ENCODE peak calls at places on chromosome 20, in six cellular contexts. M is IMR-90, I is mesenchymal stem cell, W is H9, Z is trophoblast cell, X is H1. D is an unnamed sample.

GRCh38 chr20:37886851-37887297 is 16.1 kb upstream of the VSTM2L start:
- DNase-seq in M (no peak), I (no peak), W (no peak), Z (no peak), X (no peak), D (no peak)

GRCh38 chr20:22667198-22667597 is 82.8 kb upstream of the FOXA2 start:
- DNase-seq in M (no peak), I (no peak), W (no peak), Z (no peak), X (no peak), D (no peak)

GRCh38 chr20:4187147-4187546 is 171.8 kb upstream of the RNF24 start:
- DNase-seq in M (no peak), I (no peak), W (no peak), Z (no peak), X (no peak), D (no peak)

GRCh38 chr20:34791289-34792020 is 34.0 kb downstream of the NCOA6 start:
- DNase-seq in M (peak), I (peak), W (no peak), Z (no peak), X (no peak), D (no peak)

GRCh38 chr20:17617212-17617867 is 47.5 kb downstream of the DSTN start:
- DNase-seq in M (no peak), I (peak), W (peak), Z (peak), X (peak), D (peak)

GRCh38 chr20:36658300-36658699 is 12.3 kb upstream of the SLA2 start:
- DNase-seq in M (no peak), I (no peak), W (no peak), Z (no peak), X (no peak), D (no peak)

GRCh38 chr20:23995905-23996666 is 7.5 kb upstream of the GGTLC1 start:
- DNase-seq in M (peak), I (peak), W (no peak), Z (peak), X (no peak), D (peak)

GRCh38 chr20:36259177-36259835 is 23.0 kb downstream of the AAR2 start:
- DNase-seq in M (no peak), I (no peak), W (peak), Z (peak), X (no peak), D (no peak)

GRCh38 chr20:3786665-3787639 is at the start of gene CENPB:
- DNase-seq in M (peak), I (peak), W (peak), Z (peak), X (peak), D (peak)

GRCh38 chr20:36988494-36988966 is 37.0 kb upstream of the SAMHD1 start:
- DNase-seq in M (peak), I (no peak), W (no peak), Z (no peak), X (no peak), D (no peak)

GRCh38 chr20:3413393-3413889 is 6.0 kb upstream of the DNAAF9 start:
- DNase-seq in M (no peak), I (no peak), W (no peak), Z (no peak), X (no peak), D (no peak)

GRCh38 chr20:3896853-3897252 is 7.7 kb downstream of the PANK2 start:
- DNase-seq in M (no peak), I (no peak), W (no peak), Z (no peak), X (no peak), D (no peak)

GRCh38 chr20:13180986-13181889 is 39.8 kb upstream of the ISM1 start:
- DNase-seq in M (no peak), I (no peak), W (no peak), Z (no peak), X (no peak), D (no peak)

GRCh38 chr20:2707353-2708072 is 14.9 kb downstream of the EBF4 start:
- DNase-seq in M (no peak), I (no peak), W (no peak), Z (no peak), X (no peak), D (no peak)

GRCh38 chr20:64231621-64232550 is 23.7 kb upstream of the PCMTD2 start:
- DNase-seq in M (no peak), I (no peak), W (no peak), Z (no peak), X (no peak), D (no peak)

GRCh38 chr20:18909254-18909653 is 95.7 kb downstream of the SCP2D1 start:
- DNase-seq in M (no peak), I (no peak), W (no peak), Z (no peak), X (no peak), D (no peak)

GRCh38 chr20:32344835-32345506 is 13.2 kb upstream of the ASXL1 start:
- DNase-seq in M (no peak), I (no peak), W (peak), Z (no peak), X (peak), D (no peak)

GRCh38 chr20:24694727-24695528 is 225.5 kb downstream of the SYNDIG1 start:
- DNase-seq in M (no peak), I (no peak), W (peak), Z (no peak), X (peak), D (no peak)

GRCh38 chr20:2602046-2602735 is 50.2 kb upstream of the NOP56 start:
- DNase-seq in M (no peak), I (no peak), W (no peak), Z (peak), X (no peak), D (no peak)

GRCh38 chr20:22924036-22924737 is 110.9 kb upstream of the SSTR4 start:
- DNase-seq in M (no peak), I (no peak), W (no peak), Z (no peak), X (no peak), D (no peak)

GRCh38 chr20:32764000-32764960 is 2.1 kb downstream of the DNMT3B start:
- DNase-seq in M (no peak), I (no peak), W (peak), Z (no peak), X (peak), D (no peak)

GRCh38 chr20:53750827-53751393 is 157.3 kb upstream of the ZNF217 start:
- DNase-seq in M (peak), I (peak), W (no peak), Z (peak), X (no peak), D (no peak)

GRCh38 chr20:42134265-42135098 is 516.3 kb upstream of the CHD6 start:
- DNase-seq in M (no peak), I (no peak), W (no peak), Z (no peak), X (no peak), D (no peak)

GRCh38 chr20:38191654-38192053 is 26.6 kb upstream of the TGM2 start:
- DNase-seq in M (peak), I (no peak), W (no peak), Z (no peak), X (no peak), D (no peak)

GRCh38 chr20:64053841-64054661 is 4.6 kb upstream of the SOX18 start:
- DNase-seq in M (no peak), I (peak), W (peak), Z (no peak), X (no peak), D (no peak)

GRCh38 chr20:44166477-44166876 is 20.5 kb downstream of the JPH2 start:
- DNase-seq in M (peak), I (peak), W (no peak), Z (no peak), X (no peak), D (no peak)

GRCh38 chr20:33852971-33853813 is 42.0 kb downstream of the CHMP4B start:
- DNase-seq in M (no peak), I (no peak), W (no peak), Z (no peak), X (no peak), D (no peak)

GRCh38 chr20:20002101-20002998 is 14.8 kb upstream of the NAA20 start:
- DNase-seq in M (peak), I (no peak), W (no peak), Z (no peak), X (no peak), D (no peak)

GRCh38 chr20:16106191-16106849 is 466.9 kb downstream of the KIF16B start:
- DNase-seq in M (no peak), I (no peak), W (no peak), Z (no peak), X (no peak), D (no peak)

GRCh38 chr20:15759546-15760216 is 813.6 kb downstream of the KIF16B start:
- DNase-seq in M (no peak), I (peak), W (no peak), Z (peak), X (no peak), D (no peak)

GRCh38 chr20:38143238-38143645 is 21.8 kb downstream of the TGM2 start:
- DNase-seq in M (no peak), I (no peak), W (no peak), Z (peak), X (no peak), D (no peak)

GRCh38 chr20:41249371-41249770 is 68.2 kb downstream of the ZHX3 start:
- DNase-seq in M (peak), I (peak), W (no peak), Z (peak), X (no peak), D (peak)

GRCh38 chr20:53795170-53795569 is 201.5 kb upstream of the ZNF217 start:
- DNase-seq in M (peak), I (no peak), W (no peak), Z (peak), X (no peak), D (no peak)

GRCh38 chr20:14336667-14337066 is 745 bp downstream of the FLRT3 start:
- DNase-seq in M (peak), I (peak), W (no peak), Z (no peak), X (no peak), D (no peak)

GRCh38 chr20:48880936-48881657 is 40.4 kb upstream of the ARFGEF2 start:
- DNase-seq in M (no peak), I (no peak), W (no peak), Z (no peak), X (no peak), D (no peak)
- H3K14ac ChIP-seq in M (no peak), I (no peak), W (no peak), Z (no peak), X (no peak), D (no peak)

GRCh38 chr20:62653951-62654685 is 11.8 kb downstream of the SLCO4A1 start:
- DNase-seq in M (no peak), I (no peak), W (no peak), Z (no peak), X (no peak), D (no peak)

GRCh38 chr20:62653373-62653772 is 11.1 kb downstream of the SLCO4A1 start:
- DNase-seq in M (no peak), I (no peak), W (no peak), Z (no peak), X (no peak), D (no peak)

GRCh38 chr20:62652051-62652893 is 10.0 kb downstream of the SLCO4A1 start:
- DNase-seq in M (peak), I (peak), W (no peak), Z (peak), X (peak), D (no peak)

GRCh38 chr20:62651285-62652021 is 9.2 kb downstream of the SLCO4A1 start:
- DNase-seq in M (peak), I (peak), W (no peak), Z (peak), X (peak), D (no peak)

DNA sequence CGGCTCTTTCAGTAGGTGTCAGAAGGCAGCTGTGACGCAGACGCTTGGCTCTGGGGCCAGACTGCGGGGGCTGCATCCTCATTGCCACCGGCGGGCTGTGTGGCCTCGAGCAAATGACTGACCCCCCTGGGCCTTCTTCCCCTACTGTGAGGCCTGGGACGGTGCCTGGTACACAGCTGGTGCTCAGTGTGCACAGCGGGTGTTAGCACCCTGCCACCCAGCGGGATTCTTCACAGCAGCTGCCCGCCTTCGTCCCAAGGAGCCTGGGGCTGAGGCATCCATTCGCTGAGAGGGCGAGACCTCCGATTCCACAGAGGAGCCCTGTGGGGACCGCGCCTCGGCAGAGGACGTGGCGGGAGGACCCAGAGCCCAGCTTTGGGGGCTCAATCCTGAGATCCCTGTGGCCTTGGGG is 10.6 kb downstream of the SLCO4A1 start:
- DNase-seq in M (no peak), I (no peak), W (no peak), Z (no peak), X (no peak), D (no peak)
- H3K4me2 ChIP-seq in M (no peak), I (no peak), W (no peak), Z (no peak), X (no peak), D (no peak)

GRCh38 chr20:58011947-58012610 is 216.4 kb downstream of the ANKRD60 start:
- DNase-seq in M (no peak), I (no peak), W (peak), Z (no peak), X (no peak), D (no peak)
- H3K14ac ChIP-seq in M (no peak), I (no peak), W (no peak), Z (no peak), X (no peak), D (no peak)

DNA sequence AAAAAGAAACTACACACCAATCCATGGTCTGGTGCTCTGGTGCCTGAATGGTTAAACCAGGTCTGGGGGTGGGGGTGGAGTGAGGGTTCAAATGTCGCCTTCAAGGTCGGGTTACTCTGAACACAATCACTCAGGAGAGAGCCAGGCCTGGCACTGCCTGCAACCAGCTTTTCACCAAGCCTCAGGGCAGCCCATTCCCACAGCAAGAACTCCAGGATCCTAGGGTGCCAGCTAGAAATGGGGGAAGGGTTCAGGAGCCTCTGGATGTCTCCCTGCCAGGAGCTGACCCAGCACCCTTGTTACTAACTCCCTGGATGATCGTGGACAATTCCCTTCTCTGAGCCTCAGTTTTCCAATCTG is 6.7 kb downstream of the SDC4 start:
- DNase-seq in M (no peak), I (no peak), W (no peak), Z (no peak), X (no peak), D (no peak)
- H3K4me2 ChIP-seq in M (peak), I (peak), W (peak), Z (peak), X (peak), D (peak)

DNA sequence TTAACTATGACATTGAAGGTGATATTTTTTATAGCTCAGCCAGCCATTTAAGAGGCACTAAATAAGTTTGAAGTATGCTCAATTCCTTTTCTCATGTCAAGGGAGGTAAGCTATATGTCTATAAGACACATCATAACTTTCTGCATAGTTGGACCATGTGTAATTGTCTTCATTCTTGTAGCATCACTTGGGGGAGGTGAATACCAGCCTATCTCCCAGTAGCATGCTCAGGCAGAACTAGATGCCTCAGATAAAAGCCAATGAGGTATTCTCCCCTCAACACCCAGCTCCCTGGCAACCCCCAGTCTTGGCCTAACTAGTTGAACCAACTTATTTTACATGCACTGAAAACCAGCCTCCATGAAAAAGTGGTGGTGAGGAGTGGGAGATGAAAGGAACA is 158.3 kb upstream of the JAG1 start:
- DNase-seq in M (peak), I (no peak), W (no peak), Z (peak), X (no peak), D (no peak)
- H3K14ac ChIP-seq in M (peak), I (no peak), W (no peak), Z (no peak), X (no peak), D (no peak)

GRCh38 chr20:49715466-49715865 is 1.8 kb upstream of the B4GALT5 start:
- DNase-seq in M (no peak), I (no peak), W (no peak), Z (no peak), X (no peak), D (no peak)

GRCh38 chr20:49713779-49714712 is at the start of gene B4GALT5:
- DNase-seq in M (peak), I (peak), W (peak), Z (peak), X (peak), D (peak)

GRCh38 chr20:49711331-49711987 is 2.2 kb downstream of the B4GALT5 start:
- DNase-seq in M (no peak), I (no peak), W (no peak), Z (no peak), X (no peak), D (no peak)

GRCh38 chr20:49712918-49713778 is 530 bp downstream of the B4GALT5 start:
- DNase-seq in M (peak), I (peak), W (peak), Z (peak), X (peak), D (no peak)

DNA sequence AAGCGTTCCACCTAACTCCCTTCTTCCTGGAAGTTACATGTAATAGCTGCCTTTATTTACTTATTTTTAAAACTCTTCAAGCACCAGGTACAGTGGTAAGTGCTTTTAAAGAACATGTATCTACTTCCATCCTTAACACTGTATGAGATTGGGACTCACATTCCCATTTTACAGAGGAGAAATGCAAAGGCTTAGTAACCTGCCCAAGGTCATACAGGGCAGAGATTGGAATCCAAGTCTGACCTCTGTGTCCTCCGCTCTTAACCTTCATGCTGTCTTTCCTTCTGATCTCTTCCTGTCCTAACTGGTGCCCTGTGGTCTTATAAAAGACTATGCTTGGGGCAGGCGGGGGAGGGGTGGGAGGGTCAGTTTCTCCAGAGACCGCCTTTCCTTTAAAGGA is 1.6 kb downstream of the B4GALT5 start:
- DNase-seq in M (no peak), I (no peak), W (no peak), Z (no peak), X (no peak), D (no peak)
- H3K4me2 ChIP-seq in M (peak), I (peak), W (peak), Z (peak), X (peak), D (peak)